ENCODE peak calls at places on chromosome 1, in ten cellular contexts. K is cardiac muscle cell, E is HepG2, D is bronchial epithelial cell, Y is colonic mucosa, A is GM23338, P is right atrium auricular region, Z is heart right ventricle, O is upper lobe of left lung, T is right lobe of liver. L is an unnamed sample.

GRCh38 chr1:119133987-119134386 is 6.5 kb downstream of the WARS2 start:
- DNase-seq in K (no peak), E (no peak), D (no peak), Y (no peak), A (no peak), P (no peak), Z (no peak), O (no peak), T (no peak), L (no peak)

GRCh38 chr1:203776636-203777035 is 11.7 kb downstream of the LAX1 start:
- DNase-seq in K (peak; percentile 29), E (no peak), D (peak; percentile 25), Y (no peak), A (no peak), P (no peak), Z (peak; percentile 11), O (no peak), T (no peak), L (no peak)

GRCh38 chr1:193260925-193261324 is 74.5 kb upstream of the B3GALT2 start:
- DNase-seq in K (no peak), E (no peak), D (no peak), Y (no peak), A (no peak), P (no peak), Z (no peak), O (no peak), T (no peak), L (no peak)

GRCh38 chr1:184740344-184740743 is 14.3 kb downstream of the EDEM3 start:
- DNase-seq in K (no peak), E (peak; percentile 11), D (no peak), Y (no peak), A (no peak), P (no peak), Z (no peak), O (no peak), T (no peak), L (no peak)

GRCh38 chr1:177080564-177080963 is 83.9 kb downstream of the ASTN1 start:
- DNase-seq in K (no peak), E (no peak), D (no peak), Y (no peak), A (no peak), P (no peak), Z (no peak), O (no peak), T (no peak), L (no peak)

GRCh38 chr1:25653558-25653957 is 37.0 kb downstream of the MAN1C1 start:
- DNase-seq in K (no peak), E (no peak), D (no peak), Y (no peak), A (no peak), P (peak; percentile 43), Z (no peak), O (no peak), T (no peak), L (no peak)

GRCh38 chr1:36420409-36420808 is 22.7 kb upstream of the LSM10 start:
- DNase-seq in K (no peak), E (no peak), D (no peak), Y (no peak), A (no peak), P (no peak), Z (no peak), O (no peak), T (no peak), L (no peak)

GRCh38 chr1:45329445-45329844 is 2.8 kb downstream of the HPDL start:
- DNase-seq in K (no peak), E (no peak), D (peak; percentile 16), Y (no peak), A (peak; percentile 72), P (no peak), Z (no peak), O (no peak), T (no peak), L (no peak)

GRCh38 chr1:64072089-64072835 is 131.2 kb upstream of the UBE2U start:
- DNase-seq in K (no peak), E (no peak), D (peak; percentile 50), Y (no peak), A (peak; percentile 17), P (no peak), Z (no peak), O (no peak), T (no peak), L (no peak)

GRCh38 chr1:165367375-165367993 is 11.0 kb upstream of the LMX1A start:
- DNase-seq in K (peak; percentile 83), E (peak; percentile 73), D (peak; percentile 67), Y (peak; percentile 81), A (peak; percentile 93), P (peak; percentile 79), Z (peak; percentile 81), O (peak; percentile 66), T (peak; percentile 72), L (no peak)

GRCh38 chr1:223714849-223715709 is 2.7 kb downstream of the CAPN2 start:
- DNase-seq in K (no peak), E (no peak), D (peak; percentile 98), Y (peak; percentile 57), A (peak; percentile 62), P (no peak), Z (no peak), O (peak; percentile 83), T (no peak), L (peak; percentile 75)
- H3K4me3 ChIP-seq in K (no peak overlapping the region), E (no peak overlapping the region), D (peak overlapping the region; percentile 26), Y (peak overlapping the region; percentile 70), A (no peak overlapping the region), P (no peak overlapping the region), Z (peak overlapping the region; percentile 97), O (no peak overlapping the region), T (no peak overlapping the region), L (peak overlapping the region; percentile 18)

DNA sequence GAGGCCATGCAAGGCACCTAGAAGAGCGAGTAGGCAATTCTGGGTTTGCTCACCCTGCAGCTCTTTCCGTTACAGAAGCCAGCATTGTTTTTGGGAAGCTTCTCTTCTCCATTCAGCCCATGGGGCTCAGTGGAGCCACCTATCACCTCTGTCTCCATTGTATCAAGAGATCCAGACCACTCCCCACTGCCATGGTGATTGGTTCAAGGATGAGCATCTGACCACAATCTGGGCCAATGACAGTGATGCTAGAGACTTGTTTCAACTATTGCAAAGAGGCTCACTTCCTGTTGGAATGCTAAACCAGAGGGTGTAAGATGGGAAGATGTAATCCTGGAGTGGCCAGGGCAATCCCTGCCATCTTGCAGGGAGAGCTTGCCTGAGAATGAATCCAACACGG is 6.6 kb downstream of the SPATA21 start:
- DNase-seq in K (no peak), E (no peak), D (no peak), Y (no peak), A (peak; percentile 64), P (no peak), Z (no peak), O (no peak), T (no peak), L (no peak)
- TF ChIP-seq CTCF in K (no peak), E (no peak), D (no peak), Y (no peak), A (no peak), P (no peak), Z (no peak), O (no peak), T (no peak), L (no peak)

DNA sequence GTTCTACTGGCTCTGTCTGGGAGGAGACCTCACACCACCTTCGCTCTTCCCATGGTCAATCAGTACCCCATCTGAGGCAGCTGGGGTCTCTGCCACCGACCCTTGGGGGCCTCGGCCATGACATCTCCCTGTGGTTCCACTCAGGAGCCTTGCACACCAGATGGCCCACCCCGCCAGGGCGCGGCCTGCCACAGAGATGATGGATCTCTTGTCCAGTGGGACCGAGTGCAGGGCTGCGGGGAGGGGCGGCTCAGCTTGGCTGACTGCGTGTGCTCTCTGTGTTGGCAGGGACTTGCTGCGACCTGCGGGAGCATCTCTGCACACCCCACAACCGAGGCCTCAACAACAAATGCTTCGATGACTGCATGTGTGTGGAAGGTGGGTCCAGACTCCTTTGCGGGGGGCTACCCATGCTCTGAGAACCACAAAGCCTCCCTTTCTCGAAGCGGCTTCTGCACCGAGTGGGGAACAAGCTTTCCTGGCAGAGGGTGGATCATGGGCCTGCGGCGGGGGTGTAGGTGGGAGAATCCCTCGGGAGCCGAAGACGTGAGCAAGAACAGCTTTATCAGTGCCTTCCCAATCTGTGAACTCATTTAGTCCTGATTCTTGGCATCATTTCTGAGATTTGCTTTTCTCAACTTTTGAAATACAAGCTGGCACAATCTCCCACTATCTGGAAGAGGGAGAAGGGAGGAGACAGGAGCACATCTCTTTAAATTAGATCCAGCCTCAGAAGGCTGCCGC is 20.9 kb upstream of the AGTRAP start:
- DNase-seq in K (no peak), E (no peak), D (no peak), Y (no peak), A (no peak), P (no peak), Z (no peak), O (no peak), T (no peak), L (no peak)
- H3K36me3 ChIP-seq in K (no peaks in the 10 kb centered on the region), E (no peaks in the 10 kb centered on the region), D (no peaks in the 10 kb centered on the region), Y (no peaks in the 10 kb centered on the region), A (no peaks in the 10 kb centered on the region), P (no peaks in the 10 kb centered on the region), Z (no peaks in the 10 kb centered on the region), O (no peaks in the 10 kb centered on the region), T (no peaks in the 10 kb centered on the region), L (no peaks in the 10 kb centered on the region)

GRCh38 chr1:221740260-221740830 is 1.5 kb downstream of the DUSP10 start:
- DNase-seq in K (no peak), E (no peak), D (no peak), Y (no peak), A (no peak), P (no peak), Z (no peak), O (no peak), T (no peak), L (no peak)

GRCh38 chr1:221739677-221740025 is 2.2 kb downstream of the DUSP10 start:
- DNase-seq in K (no peak), E (no peak), D (no peak), Y (no peak), A (no peak), P (no peak), Z (no peak), O (no peak), T (no peak), L (no peak)

GRCh38 chr1:221741364-221741970 is 422 bp downstream of the DUSP10 start:
- DNase-seq in K (peak; percentile 48), E (no peak), D (peak; percentile 43), Y (peak; percentile 48), A (peak; percentile 57), P (no peak), Z (peak; percentile 19), O (peak; percentile 34), T (no peak), L (no peak)

GRCh38 chr1:221740941-221741363 is 937 bp downstream of the DUSP10 start:
- DNase-seq in K (peak; percentile 30), E (no peak), D (peak; percentile 25), Y (no peak), A (no peak), P (no peak), Z (no peak), O (no peak), T (no peak), L (no peak)

DNA sequence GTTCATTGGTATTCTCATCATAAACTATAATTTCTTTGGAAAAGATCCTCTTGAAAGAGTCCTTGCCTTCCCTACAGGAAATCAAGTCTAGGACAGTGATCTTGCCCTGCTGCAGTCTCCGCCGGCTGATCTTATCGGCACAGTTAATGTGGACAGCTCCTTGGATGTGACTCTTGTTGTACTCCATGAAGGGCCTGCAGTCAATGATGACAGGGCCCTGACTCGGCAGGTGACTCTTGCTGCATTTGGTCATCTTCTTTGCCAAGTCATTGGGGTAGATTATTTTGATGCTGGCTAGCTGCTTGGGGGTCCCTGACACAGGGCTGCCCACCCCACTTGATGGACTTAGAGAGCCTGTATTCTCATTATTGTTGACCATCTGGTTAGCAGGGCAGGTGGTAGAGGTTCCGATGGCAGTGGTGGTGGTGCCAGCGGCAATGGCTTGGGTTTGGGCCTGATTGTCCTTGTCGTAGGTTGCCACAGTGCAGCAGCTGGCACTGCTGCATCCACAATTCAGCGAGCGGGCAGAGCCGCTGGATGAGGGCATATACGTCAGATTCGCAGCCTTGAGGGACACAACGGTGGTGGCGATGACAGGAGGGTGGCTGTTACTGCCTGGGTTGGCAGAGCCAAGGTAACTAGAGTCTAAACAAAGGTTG is 2.7 kb downstream of the DUSP10 start:
- DNase-seq in K (no peak), E (no peak), D (no peak), Y (no peak), A (no peak), P (no peak), Z (no peak), O (no peak), T (peak; percentile 66), L (no peak)
- H3K4me3 ChIP-seq in K (no peak overlapping the region), E (no peak overlapping the region), D (no peak overlapping the region), Y (no peak overlapping the region), A (no peak overlapping the region), P (no peak overlapping the region), Z (peak overlapping the region; percentile 72), O (no peak overlapping the region), T (peak overlapping the region; percentile 70), L (no peak overlapping the region)